ENCODE peak calls at places on chromosomes 7 and 10, in six cellular contexts. P is NCI-H1092; Z is psoas muscle; K is nucleus accumbens; N is CD8-positive, alpha-beta T cell; D is T-helper 9 cell. T is an unnamed sample.

GRCh38 chr10:96306516-96306915 is 2.3 kb downstream of the DNTT start:
- DNase-seq in P (peak; percentile 76), Z (peak; percentile 73), K (peak; percentile 9), N (no peak), D (no peak), T (no peak)

GRCh38 chr7:41472427-41473125 is 230.3 kb downstream of the INHBA start:
- DNase-seq in P (no peak), Z (no peak), K (no peak), N (no peak), D (no peak), T (no peak)

GRCh38 chr7:39005461-39005860 is 27.8 kb downstream of the POU6F2 start:
- DNase-seq in P (no peak), Z (no peak), K (no peak), N (no peak), D (no peak), T (no peak)

GRCh38 chr7:152459724-152460251 is 24.0 kb upstream of the KMT2C start:
- DNase-seq in P (peak; percentile 83), Z (peak; percentile 61), K (no peak), N (no peak), D (no peak), T (peak; percentile 87)

GRCh38 chr7:139075031-139075652 is 34.4 kb downstream of the ZC3HAV1 start:
- DNase-seq in P (peak; percentile 64), Z (peak; percentile 65), K (peak; percentile 31), N (peak; percentile 28), D (peak; percentile 50), T (peak; percentile 37)

GRCh38 chr10:29158066-29158465 is 130.8 kb upstream of the LYZL1 start:
- DNase-seq in P (no peak), Z (no peak), K (no peak), N (no peak), D (no peak), T (no peak)

GRCh38 chr10:114995468-114995867 is 57.5 kb downstream of the TRUB1 start:
- DNase-seq in P (no peak), Z (no peak), K (no peak), N (no peak), D (no peak), T (no peak)

GRCh38 chr7:128041203-128041602 is 10.0 kb upstream of the LRRC4 start:
- DNase-seq in P (no peak), Z (no peak), K (no peak), N (no peak), D (no peak), T (no peak)

GRCh38 chr10:9781681-9782080 is 1236.0 kb upstream of the CELF2 start:
- DNase-seq in P (no peak), Z (no peak), K (no peak), N (no peak), D (no peak), T (no peak)

GRCh38 chr7:17230099-17230807 is 68.2 kb upstream of the AHR start:
- DNase-seq in P (no peak), Z (no peak), K (no peak), N (no peak), D (no peak), T (no peak)

GRCh38 chr10:72875250-72876055 is 18.1 kb upstream of the OIT3 start:
- DNase-seq in P (no peak), Z (no peak), K (no peak), N (no peak), D (no peak), T (no peak)

GRCh38 chr10:122199689-122200088 is 71.4 kb upstream of the BTBD16 start:
- DNase-seq in P (no peak), Z (no peak), K (no peak), N (no peak), D (no peak), T (no peak)

GRCh38 chr10:78960316-78960800 is 108.4 kb upstream of the ZMIZ1 start:
- DNase-seq in P (no peak), Z (peak; percentile 78), K (peak; percentile 16), N (no peak), D (no peak), T (no peak)

T was measured in GDM1.